ENCODE peak calls at places on chromosomes 2 and 18, in six cellular contexts. R is dermis microvascular lymphatic vessel endothelial cell, O is cardiac fibroblast, A is breast epithelium, G is Daoy, N is NCI-H1417. C is an unnamed sample.
A peak's percentile ranks its signal among the peaks of the same experiment; 100 is the strongest.

GRCh38 chr2:100855084-100855483 is 35.1 kb downstream of the NPAS2 start:
- DNase-seq in O (no peak), A (no peak), R (no peak), G (no peak), N (no peak), C (no peak)

GRCh38 chr2:75047907-75048625 is 89.6 kb downstream of the POLE4 start:
- DNase-seq in R (no peak), O (peak; percentile 80), G (peak; percentile 72), A (no peak), N (no peak), C (no peak)

GRCh38 chr2:16774091-16774490 is 108.5 kb upstream of the CYRIA start:
- DNase-seq in R (no peak), G (no peak), O (peak; percentile 8), N (no peak), A (no peak), C (no peak)

GRCh38 chr18:59742325-59743111 is 45.3 kb upstream of the CCBE1 start:
- DNase-seq in A (no peak), N (no peak), O (peak; percentile 64), R (no peak), G (no peak), C (no peak)

GRCh38 chr18:76955529-76956170 is 133.3 kb downstream of the ZNF236 start:
- DNase-seq in O (no peak), N (no peak), R (no peak), A (no peak), G (no peak), C (no peak)

GRCh38 chr2:71082402-71083252 is 14.2 kb downstream of the NAGK start:
- DNase-seq in R (no peak), G (no peak), A (no peak), N (no peak), O (no peak), C (no peak)

GRCh38 chr2:238240761-238241711 is 1.2 kb upstream of the HES6 start:
- DNase-seq in A (peak; percentile 53), N (peak; percentile 90), G (peak; percentile 55), O (no peak), R (no peak), C (peak; percentile 74)

GRCh38 chr18:6920099-6920955 is 190.8 kb downstream of the ARHGAP28 start:
- DNase-seq in A (no peak), R (peak; percentile 50), G (peak; percentile 47), N (no peak), O (peak; percentile 77), C (peak; percentile 22)

GRCh38 chr2:155145758-155146229 is 447.3 kb downstream of the KCNJ3 start:
- DNase-seq in A (no peak), N (peak; percentile 77), R (no peak), G (no peak), O (no peak), C (peak; percentile 91)

GRCh38 chr2:164906947-164907346 is 48.4 kb downstream of the SLC38A11 start:
- DNase-seq in G (no peak), N (no peak), O (no peak), R (no peak), A (no peak), C (no peak)

GRCh38 chr18:31661965-31662364 is 22.4 kb downstream of the B4GALT6 start:
- DNase-seq in R (no peak), O (peak; percentile 75), A (no peak), G (no peak), N (no peak), C (no peak)

GRCh38 chr2:88481937-88482336 is 29.4 kb upstream of the FOXI3 start:
- DNase-seq in R (no peak), G (peak; percentile 78), A (no peak), N (no peak), O (peak; percentile 0), C (no peak)

GRCh38 chr2:29134933-29135332 is 19.7 kb downstream of the CLIP4 start:
- DNase-seq in O (no peak), A (no peak), R (no peak), G (no peak), N (no peak), C (no peak)

GRCh38 chr2:105405291-105405690 is 6.4 kb upstream of the FHL2 start:
- DNase-seq in N (no peak), A (no peak), O (peak; percentile 34), R (no peak), G (peak; percentile 85), C (no peak)

GRCh38 chr2:206915136-206915535 is 24.2 kb upstream of the CPO start:
- DNase-seq in G (peak; percentile 92), R (no peak), N (no peak), O (peak; percentile 77), A (no peak), C (no peak)

GRCh38 chr2:86499326-86499725 is 58.2 kb downstream of the KDM3A start:
- DNase-seq in G (no peak), O (no peak), R (no peak), N (no peak), A (no peak), C (no peak)